ENCODE peak calls at places on chromosome 6, in four cellular contexts. E is aorta, Z is Peyer's patch, D is IMR-90. Q is an unnamed sample.

GRCh38 chr6:13526718-13527668 is 39.6 kb upstream of the GFOD1 start:
- DNase-seq in E (no peak), Z (peak; percentile 74), D (no peak), Q (peak; percentile 16)

GRCh38 chr6:28565823-28566526 is 40.3 kb downstream of the GPX5 start:
- DNase-seq in E (no peak), Z (no peak), D (no peak), Q (no peak)

GRCh38 chr6:38320817-38321216 is 318.9 kb downstream of the BTBD9 start:
- DNase-seq in E (no peak), Z (no peak), D (no peak), Q (no peak)

GRCh38 chr6:106213660-106214276 is 111.8 kb downstream of the ATG5 start:
- DNase-seq in E (no peak), Z (no peak), D (no peak), Q (no peak)

GRCh38 chr6:43962458-43962857 is 164.8 kb downstream of the MRPL14 start:
- DNase-seq in E (no peak), Z (no peak), D (peak; percentile 35), Q (peak; percentile 23)

GRCh38 chr6:111642463-111643158 is 36.9 kb upstream of the TRAF3IP2 start:
- DNase-seq in E (no peak), Z (peak; percentile 76), D (peak; percentile 66), Q (peak; percentile 79)

GRCh38 chr6:139650941-139651340 is 276.5 kb upstream of the CITED2 start:
- DNase-seq in E (no peak), Z (no peak), D (no peak), Q (no peak)

GRCh38 chr6:150266309-150266708 is 102.5 kb upstream of the IYD start:
- DNase-seq in E (no peak), Z (no peak), D (no peak), Q (peak; percentile 31)

GRCh38 chr6:139443226-139444112 is 69.0 kb upstream of the CITED2 start:
- DNase-seq in E (no peak), Z (no peak), D (peak; percentile 67), Q (no peak)

GRCh38 chr6:158803733-158804143 is 15.4 kb downstream of the EZR start:
- DNase-seq in E (no peak), Z (peak; percentile 89), D (no peak), Q (no peak)

GRCh38 chr6:130964808-130965604 is 98.0 kb downstream of the EPB41L2 start:
- DNase-seq in E (no peak), Z (no peak), D (no peak), Q (no peak)

GRCh38 chr6:117389227-117390057 is 36.3 kb downstream of the ROS1 start:
- DNase-seq in E (no peak), Z (peak; percentile 56), D (no peak), Q (peak; percentile 56)

GRCh38 chr6:74409447-74409846 is 713.4 kb downstream of the CD109 start:
- DNase-seq in E (no peak), Z (no peak), D (peak; percentile 87), Q (peak; percentile 88)

GRCh38 chr6:436308-437041 is 44.9 kb downstream of the IRF4 start:
- DNase-seq in E (no peak), Z (no peak), D (peak; percentile 60), Q (peak; percentile 91)

GRCh38 chr6:151847064-151847463 is 39.6 kb downstream of the ESR1 start:
- DNase-seq in E (no peak), Z (no peak), D (peak; percentile 4), Q (peak; percentile 63)

GRCh38 chr6:12351672-12352071 is 61.5 kb downstream of the EDN1 start:
- DNase-seq in E (no peak), Z (no peak), D (no peak), Q (no peak)

GRCh38 chr6:158042245-158042798 is 60.7 kb downstream of the SYNJ2 start:
- DNase-seq in E (peak; percentile 88), Z (no peak), D (peak; percentile 93), Q (peak; percentile 90)

GRCh38 chr6:12474167-12475140 is 184.3 kb downstream of the EDN1 start:
- DNase-seq in E (no peak), Z (peak; percentile 63), D (no peak), Q (peak; percentile 50)

GRCh38 chr6:140956567-140957306 is 1176.0 kb upstream of the GJE1 start:
- DNase-seq in E (no peak), Z (no peak), D (peak; percentile 65), Q (peak; percentile 85)

DNA sequence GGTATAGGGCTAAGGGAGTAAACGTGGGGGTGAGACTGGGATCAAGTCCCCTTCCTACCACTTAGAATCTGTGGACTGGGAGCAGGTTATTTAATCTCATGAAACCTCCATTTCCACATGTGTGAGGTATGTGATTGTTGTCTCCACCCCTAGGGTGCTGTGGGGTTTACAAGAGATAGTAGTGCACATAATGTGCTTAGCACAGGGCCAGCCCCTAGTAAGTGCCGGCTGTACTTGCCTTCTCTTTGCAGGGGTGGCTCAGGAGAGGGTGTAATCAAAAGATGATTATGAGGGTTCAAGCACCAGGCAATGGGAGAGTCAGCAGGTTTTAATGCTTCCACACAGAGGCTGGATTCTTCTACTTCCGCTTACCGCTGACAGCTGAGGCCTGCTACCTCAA is 6.9 kb downstream of the NT5E start:
- DNase-seq in E (no peak), Z (no peak), D (no peak), Q (no peak)
- H3K4me1 ChIP-seq in E (peaks cover 21% of the 10 kb centered on the region), Z (no peaks in the 10 kb centered on the region), D (peaks cover 50% of the 10 kb centered on the region), Q (peaks cover 91% of the 10 kb centered on the region)

DNA sequence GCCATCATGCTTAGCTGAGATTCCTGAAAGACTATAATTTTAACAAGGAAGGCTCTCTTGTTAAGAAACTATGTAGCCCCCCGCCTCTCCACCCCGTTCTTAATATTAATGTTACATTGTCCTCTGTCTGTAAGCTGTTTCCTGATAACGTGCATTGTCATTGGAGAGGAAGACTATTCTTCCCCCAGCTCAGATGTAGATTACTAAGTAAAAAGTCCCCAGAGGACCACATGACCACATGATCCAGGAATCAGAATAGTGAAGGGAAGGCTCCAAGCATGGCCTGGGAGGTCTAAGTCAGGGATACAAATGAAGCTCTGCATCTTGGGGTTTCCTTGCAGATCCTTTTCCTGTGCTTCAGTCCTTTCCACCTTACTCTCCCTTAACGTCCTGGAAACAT is 106.4 kb downstream of the JARID2 start:
- DNase-seq in E (no peak), Z (no peak), D (no peak), Q (peak; percentile 32)
- H3K4me1 ChIP-seq in E (peaks cover 15% of the 10 kb centered on the region), Z (no peaks in the 10 kb centered on the region), D (peaks cover 20% of the 10 kb centered on the region), Q (peaks cover 45% of the 10 kb centered on the region)

GRCh38 chr6:41561931-41562632 is 15.9 kb downstream of the FOXP4 start:
- DNase-seq in E (no peak), Z (no peak), D (no peak), Q (no peak)

GRCh38 chr6:41561386-41561785 is 15.2 kb downstream of the FOXP4 start:
- DNase-seq in E (no peak), Z (no peak), D (no peak), Q (no peak)

GRCh38 chr6:41558033-41558807 is 12.0 kb downstream of the FOXP4 start:
- DNase-seq in E (no peak), Z (no peak), D (peak; percentile 18), Q (peak; percentile 9)

GRCh38 chr6:41560440-41561192 is 14.4 kb downstream of the FOXP4 start:
- DNase-seq in E (no peak), Z (peak; percentile 92), D (no peak), Q (peak; percentile 63)

GRCh38 chr6:41559655-41560439 is 13.7 kb downstream of the FOXP4 start:
- DNase-seq in E (no peak), Z (no peak), D (no peak), Q (no peak)
- H3K4me1 ChIP-seq in E (no peaks in the 10 kb centered on the region), Z (no peaks in the 10 kb centered on the region), D (no peaks in the 10 kb centered on the region), Q (no peaks in the 10 kb centered on the region)

GRCh38 chr6:35681298-35681697 is 7.4 kb downstream of the FKBP5 start:
- DNase-seq in E (no peak), Z (no peak), D (no peak), Q (no peak)

GRCh38 chr6:35677456-35677855 is 11.3 kb downstream of the FKBP5 start:
- DNase-seq in E (no peak), Z (no peak), D (no peak), Q (no peak)

GRCh38 chr6:35678021-35678654 is 10.6 kb downstream of the FKBP5 start:
- DNase-seq in E (no peak), Z (no peak), D (peak; percentile 52), Q (peak; percentile 49)

GRCh38 chr6:35679399-35679798 is 9.3 kb downstream of the FKBP5 start:
- DNase-seq in E (no peak), Z (no peak), D (no peak), Q (no peak)

DNA sequence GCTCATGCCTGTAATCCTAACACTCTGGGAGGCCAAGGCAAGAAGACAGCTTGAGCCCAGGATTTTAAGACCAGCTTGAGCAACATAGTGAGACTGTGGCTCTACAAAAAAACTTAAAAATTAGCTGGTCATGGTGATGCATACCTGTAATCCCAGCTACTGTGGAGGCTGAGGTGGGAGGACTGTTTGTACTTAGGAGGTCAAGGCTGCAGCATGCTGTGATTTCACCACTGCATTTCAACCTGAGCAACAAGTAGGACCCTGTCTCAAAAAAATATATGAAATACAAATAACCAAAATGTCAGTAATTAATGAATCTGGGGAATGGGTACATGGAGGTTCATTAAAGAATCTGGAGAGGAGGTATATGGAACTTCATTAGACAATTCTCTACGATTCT is 9.9 kb downstream of the FKBP5 start:
- DNase-seq in E (no peak), Z (no peak), D (no peak), Q (no peak)
- H3K4me1 ChIP-seq in E (no peaks in the 10 kb centered on the region), Z (no peaks in the 10 kb centered on the region), D (peaks cover 3% of the 10 kb centered on the region), Q (peaks cover 13% of the 10 kb centered on the region)

DNA sequence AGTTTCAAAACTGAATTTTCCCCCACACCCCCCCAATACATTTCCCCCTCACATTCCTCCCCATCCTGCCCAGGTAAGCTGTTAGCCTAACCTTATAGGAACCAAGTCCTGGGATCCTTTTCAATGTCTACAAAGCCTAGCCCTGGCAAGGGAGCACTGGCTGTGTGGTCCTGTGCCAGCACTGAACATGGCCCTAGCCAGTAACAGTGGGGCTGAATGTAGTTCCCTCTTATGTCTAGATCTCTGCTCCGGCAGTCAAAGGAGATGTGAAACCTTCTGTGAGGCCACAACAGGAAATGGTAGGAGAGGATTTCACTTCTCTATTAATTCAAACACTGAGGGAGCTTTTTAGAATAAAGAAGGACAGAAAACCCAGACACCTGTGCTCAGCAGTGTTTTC is 3.4 kb upstream of the HLA-DMB start:
- DNase-seq in E (no peak), Z (peak; percentile 84), D (no peak), Q (no peak)
- H3K4me1 ChIP-seq in E (no peaks in the 10 kb centered on the region), Z (no peaks in the 10 kb centered on the region), D (peaks cover 9% of the 10 kb centered on the region), Q (no peaks in the 10 kb centered on the region)

DNA sequence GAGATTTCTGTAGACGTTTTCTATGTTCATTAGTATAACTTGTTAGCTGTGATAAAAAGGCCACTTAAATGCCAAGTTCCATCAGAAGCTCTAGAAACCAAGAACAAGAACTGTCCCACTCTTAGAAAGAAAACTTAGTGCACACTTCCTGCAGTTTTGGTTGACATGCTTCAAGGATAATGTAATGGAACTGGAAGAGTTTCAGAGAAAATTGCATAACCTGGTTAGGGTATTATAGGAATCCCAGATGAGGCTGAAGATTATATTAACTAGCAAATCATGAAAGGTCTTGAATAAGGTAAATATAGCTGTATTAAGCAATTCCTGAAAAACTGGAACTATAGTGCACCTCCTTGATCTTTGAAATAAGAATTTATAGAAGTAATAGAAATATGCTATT is 1.8 kb upstream of the PHACTR2 start:
- DNase-seq in E (no peak), Z (no peak), D (peak; percentile 56), Q (peak; percentile 64)
- H3K4me1 ChIP-seq in E (peaks cover 3% of the 10 kb centered on the region), Z (no peaks in the 10 kb centered on the region), D (peaks cover 10% of the 10 kb centered on the region), Q (peaks cover 53% of the 10 kb centered on the region)